ENCODE peak calls at places on chromosomes 1 and 21, in seven cellular contexts. A is IMR-90, C is neuronal stem cell, F is mesendoderm, Y is mesenchymal stem cell, M is trophoblast cell, S is H1. I is an unnamed sample.

GRCh38 chr1:185632659-185633428 is 101.3 kb upstream of the HMCN1 start:
- DNase-seq in F (peak), S (no peak), Y (peak), M (peak), A (peak), C (no peak), I (no peak)

GRCh38 chr1:37795340-37796110 is 1.9 kb downstream of the MANEAL start:
- DNase-seq in Y (peak), A (peak), M (peak), F (peak), C (peak), S (peak), I (peak)

GRCh38 chr1:6183520-6183989 is 3.4 kb upstream of the CHD5 start:
- DNase-seq in A (peak), F (peak), Y (no peak), C (no peak), M (peak), S (no peak), I (peak)

GRCh38 chr1:100613817-100614559 is 76.0 kb downstream of the GPR88 start:
- DNase-seq in F (no peak), A (no peak), M (no peak), Y (no peak), C (no peak), S (no peak), I (no peak)

GRCh38 chr1:10033359-10033845 is 644 bp downstream of the UBE4B start:
- DNase-seq in S (no peak), F (peak), C (no peak), M (peak), Y (peak), A (peak), I (peak)

GRCh38 chr1:117851687-117852086 is 77.7 kb downstream of the GDAP2 start:
- DNase-seq in F (no peak), S (no peak), M (no peak), C (no peak), Y (no peak), A (no peak), I (no peak)

GRCh38 chr21:28230559-28230958 is 762.1 kb downstream of the LTN1 start:
- DNase-seq in S (no peak), F (no peak), Y (peak), C (no peak), A (peak), M (no peak), I (no peak)

GRCh38 chr1:234968470-234968869 is 160.2 kb downstream of the TOMM20 start:
- DNase-seq in F (no peak), S (no peak), A (no peak), C (no peak), M (peak), Y (no peak), I (no peak)

GRCh38 chr1:178772952-178773351 is 47.9 kb downstream of the RALGPS2 start:
- DNase-seq in S (no peak), F (no peak), C (no peak), Y (no peak), A (no peak), M (no peak), I (no peak)

GRCh38 chr1:165631403-165632151 is 543 bp downstream of the MGST3 start:
- DNase-seq in M (peak), F (peak), C (peak), Y (peak), A (peak), S (peak), I (peak)

GRCh38 chr1:67382292-67382691 is 47.9 kb downstream of the SERBP1 start:
- DNase-seq in C (no peak), F (no peak), S (no peak), A (no peak), Y (no peak), M (no peak), I (no peak)

GRCh38 chr1:18387307-18387706 is 93.4 kb upstream of the KLHDC7A start:
- DNase-seq in M (no peak), F (no peak), A (no peak), Y (no peak), S (no peak), C (no peak), I (no peak)
- H2BK5ac ChIP-seq in M (no peak), F (no peak), A (no peak), Y (no peak), S (no peak), C (no peak), I (no peak)

GRCh38 chr1:63557365-63557987 is 34.2 kb downstream of the EFCAB7 start:
- DNase-seq in M (peak), A (peak), Y (peak), C (peak), S (peak), F (peak), I (peak)
- H2BK120ac ChIP-seq in M (no peak), A (peak), Y (no peak), C (no peak), S (no peak), F (no peak), I (no peak)

GRCh38 chr1:225617479-225617878 is 35.4 kb downstream of the ENAH start:
- DNase-seq in Y (peak), M (no peak), S (no peak), C (no peak), F (no peak), A (peak), I (no peak)

GRCh38 chr1:225613006-225613405 is 39.9 kb downstream of the ENAH start:
- DNase-seq in C (no peak), F (no peak), A (no peak), M (no peak), Y (peak), S (no peak), I (no peak)

GRCh38 chr1:225612265-225612664 is 40.7 kb downstream of the ENAH start:
- DNase-seq in F (no peak), Y (peak), M (no peak), A (no peak), C (no peak), S (no peak), I (no peak)

GRCh38 chr1:225617956-225618355 is 35.0 kb downstream of the ENAH start:
- DNase-seq in M (no peak), F (no peak), A (no peak), Y (no peak), S (no peak), C (no peak), I (no peak)
- H3K18ac ChIP-seq in M (no peak), F (no peak), A (peak), Y (no peak), S (no peak), C (no peak), I (no peak)

DNA sequence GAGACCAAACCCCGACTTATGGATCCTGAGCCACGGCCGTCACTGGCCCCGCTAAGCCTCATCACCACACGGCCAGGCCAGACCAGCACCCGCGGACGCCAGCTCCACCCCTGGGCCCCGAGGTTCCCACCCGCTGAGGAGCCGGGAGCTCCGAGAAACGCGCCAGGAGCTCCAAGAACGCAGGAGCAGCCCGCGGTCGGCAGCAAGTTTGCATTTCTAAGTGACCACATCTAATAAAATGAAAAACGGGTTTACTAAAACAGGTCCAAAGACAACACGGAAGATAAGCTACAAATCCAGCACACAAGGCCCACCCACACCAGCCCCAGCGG is 8.1 kb upstream of the C1QTNF12 start:
- DNase-seq in F (no peak), A (no peak), S (no peak), M (no peak), Y (no peak), C (no peak), I (no peak)
- H2BK5ac ChIP-seq in F (no peak), A (no peak), S (no peak), M (no peak), Y (no peak), C (no peak), I (no peak)

GRCh38 chr1:78289606-78290005 is 201.2 kb upstream of the PTGFR start:
- DNase-seq in A (no peak), C (no peak), S (no peak), F (no peak), M (no peak), Y (no peak), I (no peak)

GRCh38 chr1:78286686-78287085 is 204.1 kb upstream of the PTGFR start:
- DNase-seq in M (no peak), Y (peak), A (peak), S (no peak), F (no peak), C (no peak), I (no peak)

GRCh38 chr1:78291872-78292271 is 198.9 kb upstream of the PTGFR start:
- DNase-seq in S (no peak), C (no peak), F (no peak), M (no peak), A (no peak), Y (no peak), I (no peak)

GRCh38 chr1:78292361-78292760 is 198.4 kb upstream of the PTGFR start:
- DNase-seq in F (no peak), M (peak), Y (peak), A (peak), S (no peak), C (no peak), I (no peak)

DNA sequence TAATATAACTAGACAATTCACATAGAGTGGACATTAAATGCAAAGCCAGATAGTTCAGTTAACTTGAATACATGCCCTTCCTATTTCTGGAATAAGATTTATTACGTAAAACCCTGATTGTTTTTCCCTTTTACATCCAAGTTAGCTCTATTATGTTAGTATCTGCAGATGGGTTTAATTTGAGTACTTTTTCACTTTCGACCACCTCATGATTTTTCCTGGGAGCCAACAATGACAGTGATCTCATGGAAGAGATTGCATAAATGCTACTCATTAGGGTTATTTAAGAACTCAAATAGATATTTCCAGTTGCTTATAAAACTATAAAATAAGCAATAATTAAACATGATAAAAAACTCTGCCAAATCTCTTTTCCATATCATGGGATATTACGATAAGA is 199.3 kb upstream of the PTGFR start:
- DNase-seq in A (no peak), S (no peak), Y (no peak), F (no peak), M (no peak), C (no peak), I (no peak)
- H2BK120ac ChIP-seq in A (no peak), S (no peak), Y (no peak), F (no peak), M (no peak), C (no peak), I (no peak)

DNA sequence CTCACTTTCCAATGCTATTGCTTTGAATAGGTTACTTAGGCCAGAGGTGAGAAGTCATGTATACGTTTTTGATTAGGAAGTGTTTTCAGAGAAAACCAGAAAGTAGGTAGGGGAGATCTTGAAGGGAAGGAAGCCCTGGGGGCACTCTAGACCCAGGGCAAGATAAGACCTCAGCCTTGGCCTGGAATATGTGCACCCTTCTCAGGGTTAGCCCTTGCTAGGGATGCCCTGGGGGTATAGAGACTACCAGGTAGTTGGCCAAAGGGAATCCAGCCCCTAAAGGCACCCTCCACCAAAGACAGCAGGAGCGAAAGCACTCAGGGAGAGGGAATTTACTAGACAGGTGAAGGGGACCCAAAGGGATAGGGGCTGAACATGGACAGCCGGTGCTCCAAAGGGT is 7.0 kb downstream of the TIAM1 start:
- DNase-seq in F (no peak), S (no peak), A (no peak), Y (no peak), C (no peak), M (peak), I (no peak)
- H3K18ac ChIP-seq in F (no peak), S (no peak), A (no peak), Y (no peak), C (no peak), M (peak), I (no peak)

GRCh38 chr1:68746378-68746777 is 249.5 kb upstream of the DEPDC1 start:
- DNase-seq in S (no peak), F (no peak), Y (no peak), C (no peak), A (no peak), M (no peak), I (no peak)
- H2BK5ac ChIP-seq in S (no peak), F (no peak), Y (no peak), C (no peak), A (no peak), M (no peak), I (no peak)

DNA sequence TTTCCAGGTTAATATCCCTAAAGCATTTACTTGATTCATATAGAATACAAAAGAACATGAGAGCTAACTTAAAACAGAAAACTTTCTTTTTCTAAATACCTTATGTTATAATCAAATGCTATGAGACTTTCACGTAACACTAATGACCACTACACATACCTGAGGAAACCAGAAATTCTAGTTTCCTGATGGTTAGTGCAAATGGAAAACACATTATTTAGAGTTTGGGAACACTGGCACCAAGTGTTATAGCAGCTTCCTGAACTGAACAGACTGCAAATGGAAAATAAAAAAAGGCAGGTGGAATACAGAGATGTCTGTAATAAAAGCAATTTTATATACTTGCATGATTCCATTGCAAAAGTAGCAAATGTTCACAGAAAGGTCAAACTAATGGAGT is 15.5 kb downstream of the PAXBP1 start:
- DNase-seq in Y (no peak), F (no peak), A (no peak), M (peak), S (no peak), C (no peak), I (no peak)
- H2BK120ac ChIP-seq in Y (no peak), F (no peak), A (no peak), M (no peak), S (no peak), C (no peak), I (no peak)